ENCODE peak calls at places on chromosomes 7 and 10, in seven cellular contexts. One of them, this sample, is unnamed.

GRCh38 chr7:51303142-51303525 is 13.5 kb downstream of the COBL start:
- DNase-seq in SW480: no peak
- DNase-seq in iPS DF 6.9: no peak
- DNase-seq in activated effector memory CD4-positive, alpha-beta T cell treated with anti-CD3 and anti-CD28 coated beads, Interleukin-2, amount 50 U/mL, for 16 hours: no peak
- DNase-seq in activated CD8-positive, alpha-beta memory T cell treated with anti-CD3 and anti-CD28 coated beads, Interleukin-2, amount 50 U/mL, for 4 hours: no peak
- DNase-seq in cardiac fibroblast: no peak
- DNase-seq in left colon: no peak
- DNase-seq in this sample: peak; percentile 64

GRCh38 chr10:111158601-111159000 is 81.8 kb downstream of the ADRA2A start:
- DNase-seq in left colon: no peak
- DNase-seq in cardiac fibroblast: no peak
- DNase-seq in activated CD8-positive, alpha-beta memory T cell treated with anti-CD3 and anti-CD28 coated beads, Interleukin-2, amount 50 U/mL, for 4 hours: no peak
- DNase-seq in activated effector memory CD4-positive, alpha-beta T cell treated with anti-CD3 and anti-CD28 coated beads, Interleukin-2, amount 50 U/mL, for 16 hours: no peak
- DNase-seq in iPS DF 6.9: no peak
- DNase-seq in SW480: no peak
- DNase-seq in this sample: no peak

GRCh38 chr7:17415955-17416354 is 117.5 kb downstream of the AHR start:
- DNase-seq in activated effector memory CD4-positive, alpha-beta T cell treated with anti-CD3 and anti-CD28 coated beads, Interleukin-2, amount 50 U/mL, for 16 hours: no peak
- DNase-seq in left colon: no peak
- DNase-seq in iPS DF 6.9: no peak
- DNase-seq in SW480: no peak
- DNase-seq in activated CD8-positive, alpha-beta memory T cell treated with anti-CD3 and anti-CD28 coated beads, Interleukin-2, amount 50 U/mL, for 4 hours: no peak
- DNase-seq in cardiac fibroblast: no peak
- DNase-seq in this sample: no peak

GRCh38 chr7:51009716-51010496 is 227.2 kb upstream of the GRB10 start:
- DNase-seq in activated effector memory CD4-positive, alpha-beta T cell treated with anti-CD3 and anti-CD28 coated beads, Interleukin-2, amount 50 U/mL, for 16 hours: no peak
- DNase-seq in activated CD8-positive, alpha-beta memory T cell treated with anti-CD3 and anti-CD28 coated beads, Interleukin-2, amount 50 U/mL, for 4 hours: no peak
- DNase-seq in left colon: no peak
- DNase-seq in SW480: no peak
- DNase-seq in iPS DF 6.9: no peak
- DNase-seq in cardiac fibroblast: peak; percentile 73
- DNase-seq in this sample: no peak

GRCh38 chr10:62587011-62587410 is 212.8 kb downstream of the ZNF365 start:
- DNase-seq in SW480: no peak
- DNase-seq in cardiac fibroblast: no peak
- DNase-seq in activated effector memory CD4-positive, alpha-beta T cell treated with anti-CD3 and anti-CD28 coated beads, Interleukin-2, amount 50 U/mL, for 16 hours: no peak
- DNase-seq in activated CD8-positive, alpha-beta memory T cell treated with anti-CD3 and anti-CD28 coated beads, Interleukin-2, amount 50 U/mL, for 4 hours: no peak
- DNase-seq in iPS DF 6.9: no peak
- DNase-seq in left colon: no peak
- DNase-seq in this sample: no peak

GRCh38 chr10:29328988-29329387 is 40.1 kb downstream of the LYZL1 start:
- DNase-seq in cardiac fibroblast: no peak
- DNase-seq in activated CD8-positive, alpha-beta memory T cell treated with anti-CD3 and anti-CD28 coated beads, Interleukin-2, amount 50 U/mL, for 4 hours: no peak
- DNase-seq in SW480: no peak
- DNase-seq in activated effector memory CD4-positive, alpha-beta T cell treated with anti-CD3 and anti-CD28 coated beads, Interleukin-2, amount 50 U/mL, for 16 hours: no peak
- DNase-seq in iPS DF 6.9: no peak
- DNase-seq in left colon: no peak
- DNase-seq in this sample: no peak

GRCh38 chr10:113585949-113586348 is 33.1 kb downstream of the HABP2 start:
- DNase-seq in cardiac fibroblast: no peak
- DNase-seq in activated CD8-positive, alpha-beta memory T cell treated with anti-CD3 and anti-CD28 coated beads, Interleukin-2, amount 50 U/mL, for 4 hours: no peak
- DNase-seq in left colon: no peak
- DNase-seq in activated effector memory CD4-positive, alpha-beta T cell treated with anti-CD3 and anti-CD28 coated beads, Interleukin-2, amount 50 U/mL, for 16 hours: no peak
- DNase-seq in iPS DF 6.9: no peak
- DNase-seq in SW480: peak; percentile 67
- DNase-seq in this sample: no peak

GRCh38 chr10:114362831-114363355 is 41.4 kb downstream of the AFAP1L2 start:
- DNase-seq in SW480: no peak
- DNase-seq in activated effector memory CD4-positive, alpha-beta T cell treated with anti-CD3 and anti-CD28 coated beads, Interleukin-2, amount 50 U/mL, for 16 hours: no peak
- DNase-seq in iPS DF 6.9: no peak
- DNase-seq in cardiac fibroblast: no peak
- DNase-seq in left colon: no peak
- DNase-seq in activated CD8-positive, alpha-beta memory T cell treated with anti-CD3 and anti-CD28 coated beads, Interleukin-2, amount 50 U/mL, for 4 hours: no peak
- DNase-seq in this sample: no peak

GRCh38 chr10:16545126-16545736 is 23.6 kb upstream of the C1QL3 start:
- DNase-seq in left colon: no peak
- DNase-seq in SW480: peak; percentile 53
- DNase-seq in cardiac fibroblast: peak; percentile 65
- DNase-seq in activated effector memory CD4-positive, alpha-beta T cell treated with anti-CD3 and anti-CD28 coated beads, Interleukin-2, amount 50 U/mL, for 16 hours: no peak
- DNase-seq in iPS DF 6.9: no peak
- DNase-seq in activated CD8-positive, alpha-beta memory T cell treated with anti-CD3 and anti-CD28 coated beads, Interleukin-2, amount 50 U/mL, for 4 hours: no peak
- DNase-seq in this sample: peak; percentile 8

GRCh38 chr10:88754272-88754671 is 5.5 kb upstream of the LIPN start:
- DNase-seq in activated effector memory CD4-positive, alpha-beta T cell treated with anti-CD3 and anti-CD28 coated beads, Interleukin-2, amount 50 U/mL, for 16 hours: no peak
- DNase-seq in left colon: no peak
- DNase-seq in cardiac fibroblast: peak; percentile 66
- DNase-seq in activated CD8-positive, alpha-beta memory T cell treated with anti-CD3 and anti-CD28 coated beads, Interleukin-2, amount 50 U/mL, for 4 hours: no peak
- DNase-seq in iPS DF 6.9: no peak
- DNase-seq in SW480: no peak
- DNase-seq in this sample: no peak

GRCh38 chr10:116182426-116182825 is 90.6 kb downstream of the GFRA1 start:
- DNase-seq in iPS DF 6.9: no peak
- DNase-seq in left colon: no peak
- DNase-seq in activated effector memory CD4-positive, alpha-beta T cell treated with anti-CD3 and anti-CD28 coated beads, Interleukin-2, amount 50 U/mL, for 16 hours: no peak
- DNase-seq in cardiac fibroblast: no peak
- DNase-seq in activated CD8-positive, alpha-beta memory T cell treated with anti-CD3 and anti-CD28 coated beads, Interleukin-2, amount 50 U/mL, for 4 hours: no peak
- DNase-seq in SW480: no peak
- DNase-seq in this sample: no peak

GRCh38 chr7:133672866-133673265 is 420.0 kb downstream of the EXOC4 start:
- DNase-seq in left colon: no peak
- DNase-seq in iPS DF 6.9: no peak
- DNase-seq in SW480: no peak
- DNase-seq in cardiac fibroblast: no peak
- DNase-seq in activated effector memory CD4-positive, alpha-beta T cell treated with anti-CD3 and anti-CD28 coated beads, Interleukin-2, amount 50 U/mL, for 16 hours: no peak
- DNase-seq in activated CD8-positive, alpha-beta memory T cell treated with anti-CD3 and anti-CD28 coated beads, Interleukin-2, amount 50 U/mL, for 4 hours: no peak
- DNase-seq in this sample: no peak

GRCh38 chr7:43113622-43114450 is 1.4 kb downstream of the HECW1 start:
- DNase-seq in SW480: no peak
- DNase-seq in iPS DF 6.9: no peak
- DNase-seq in activated CD8-positive, alpha-beta memory T cell treated with anti-CD3 and anti-CD28 coated beads, Interleukin-2, amount 50 U/mL, for 4 hours: no peak
- DNase-seq in cardiac fibroblast: no peak
- DNase-seq in activated effector memory CD4-positive, alpha-beta T cell treated with anti-CD3 and anti-CD28 coated beads, Interleukin-2, amount 50 U/mL, for 16 hours: no peak
- DNase-seq in left colon: no peak
- DNase-seq in this sample: no peak

GRCh38 chr7:121397346-121397745 is 1.2 kb upstream of the FAM3C start:
- DNase-seq in iPS DF 6.9: no peak
- DNase-seq in activated effector memory CD4-positive, alpha-beta T cell treated with anti-CD3 and anti-CD28 coated beads, Interleukin-2, amount 50 U/mL, for 16 hours: no peak
- DNase-seq in left colon: no peak
- DNase-seq in cardiac fibroblast: no peak
- DNase-seq in SW480: peak; percentile 29
- DNase-seq in activated CD8-positive, alpha-beta memory T cell treated with anti-CD3 and anti-CD28 coated beads, Interleukin-2, amount 50 U/mL, for 4 hours: no peak
- DNase-seq in this sample: no peak

GRCh38 chr10:16519908-16520861 is 1.5 kb downstream of the C1QL3 start:
- DNase-seq in cardiac fibroblast: no peak
- DNase-seq in iPS DF 6.9: no peak
- DNase-seq in activated effector memory CD4-positive, alpha-beta T cell treated with anti-CD3 and anti-CD28 coated beads, Interleukin-2, amount 50 U/mL, for 16 hours: peak; percentile 63
- DNase-seq in left colon: no peak
- DNase-seq in SW480: no peak
- DNase-seq in activated CD8-positive, alpha-beta memory T cell treated with anti-CD3 and anti-CD28 coated beads, Interleukin-2, amount 50 U/mL, for 4 hours: no peak
- DNase-seq in this sample: no peak

GRCh38 chr7:36723951-36724664 is at the start of gene AOAH:
- DNase-seq in activated effector memory CD4-positive, alpha-beta T cell treated with anti-CD3 and anti-CD28 coated beads, Interleukin-2, amount 50 U/mL, for 16 hours: peak; percentile 83
- DNase-seq in cardiac fibroblast: no peak
- DNase-seq in activated CD8-positive, alpha-beta memory T cell treated with anti-CD3 and anti-CD28 coated beads, Interleukin-2, amount 50 U/mL, for 4 hours: peak; percentile 66
- DNase-seq in iPS DF 6.9: no peak
- DNase-seq in left colon: peak; percentile 53
- DNase-seq in SW480: no peak
- DNase-seq in this sample: no peak

GRCh38 chr7:151299940-151300665 is 41.5 kb upstream of the NUB1 start:
- DNase-seq in iPS DF 6.9: no peak
- DNase-seq in cardiac fibroblast: no peak
- DNase-seq in SW480: no peak
- DNase-seq in activated CD8-positive, alpha-beta memory T cell treated with anti-CD3 and anti-CD28 coated beads, Interleukin-2, amount 50 U/mL, for 4 hours: no peak
- DNase-seq in left colon: no peak
- DNase-seq in activated effector memory CD4-positive, alpha-beta T cell treated with anti-CD3 and anti-CD28 coated beads, Interleukin-2, amount 50 U/mL, for 16 hours: no peak
- DNase-seq in this sample: no peak

GRCh38 chr10:79323602-79324001 is 23.7 kb upstream of the PPIF start:
- DNase-seq in activated CD8-positive, alpha-beta memory T cell treated with anti-CD3 and anti-CD28 coated beads, Interleukin-2, amount 50 U/mL, for 4 hours: no peak
- DNase-seq in left colon: no peak
- DNase-seq in activated effector memory CD4-positive, alpha-beta T cell treated with anti-CD3 and anti-CD28 coated beads, Interleukin-2, amount 50 U/mL, for 16 hours: no peak
- DNase-seq in iPS DF 6.9: no peak
- DNase-seq in SW480: no peak
- DNase-seq in cardiac fibroblast: no peak
- DNase-seq in this sample: no peak

GRCh38 chr10:128631801-128632241 is 505.6 kb upstream of the MKI67 start:
- DNase-seq in iPS DF 6.9: no peak
- DNase-seq in left colon: no peak
- DNase-seq in SW480: no peak
- DNase-seq in activated CD8-positive, alpha-beta memory T cell treated with anti-CD3 and anti-CD28 coated beads, Interleukin-2, amount 50 U/mL, for 4 hours: no peak
- DNase-seq in cardiac fibroblast: peak; percentile 10
- DNase-seq in activated effector memory CD4-positive, alpha-beta T cell treated with anti-CD3 and anti-CD28 coated beads, Interleukin-2, amount 50 U/mL, for 16 hours: no peak
- DNase-seq in this sample: no peak

GRCh38 chr7:2120251-2120660 is 112.5 kb downstream of the MAD1L1 start:
- DNase-seq in cardiac fibroblast: no peak
- DNase-seq in iPS DF 6.9: no peak
- DNase-seq in SW480: no peak
- DNase-seq in left colon: no peak
- DNase-seq in activated CD8-positive, alpha-beta memory T cell treated with anti-CD3 and anti-CD28 coated beads, Interleukin-2, amount 50 U/mL, for 4 hours: peak; percentile 57
- DNase-seq in activated effector memory CD4-positive, alpha-beta T cell treated with anti-CD3 and anti-CD28 coated beads, Interleukin-2, amount 50 U/mL, for 16 hours: peak; percentile 68
- DNase-seq in this sample: no peak

GRCh38 chr10:7933262-7933661 is 115.0 kb downstream of the TAF3 start:
- DNase-seq in cardiac fibroblast: no peak
- DNase-seq in activated effector memory CD4-positive, alpha-beta T cell treated with anti-CD3 and anti-CD28 coated beads, Interleukin-2, amount 50 U/mL, for 16 hours: no peak
- DNase-seq in SW480: no peak
- DNase-seq in activated CD8-positive, alpha-beta memory T cell treated with anti-CD3 and anti-CD28 coated beads, Interleukin-2, amount 50 U/mL, for 4 hours: no peak
- DNase-seq in left colon: no peak
- DNase-seq in iPS DF 6.9: no peak
- DNase-seq in this sample: no peak

GRCh38 chr10:117965984-117966383 is 80.8 kb downstream of the RAB11FIP2 start:
- DNase-seq in iPS DF 6.9: no peak
- DNase-seq in left colon: no peak
- DNase-seq in activated effector memory CD4-positive, alpha-beta T cell treated with anti-CD3 and anti-CD28 coated beads, Interleukin-2, amount 50 U/mL, for 16 hours: no peak
- DNase-seq in activated CD8-positive, alpha-beta memory T cell treated with anti-CD3 and anti-CD28 coated beads, Interleukin-2, amount 50 U/mL, for 4 hours: no peak
- DNase-seq in SW480: no peak
- DNase-seq in cardiac fibroblast: no peak
- DNase-seq in this sample: no peak

GRCh38 chr10:56370217-56371113 is 9.4 kb upstream of the ZWINT start:
- DNase-seq in activated CD8-positive, alpha-beta memory T cell treated with anti-CD3 and anti-CD28 coated beads, Interleukin-2, amount 50 U/mL, for 4 hours: no peak
- DNase-seq in activated effector memory CD4-positive, alpha-beta T cell treated with anti-CD3 and anti-CD28 coated beads, Interleukin-2, amount 50 U/mL, for 16 hours: no peak
- DNase-seq in left colon: no peak
- DNase-seq in SW480: no peak
- DNase-seq in cardiac fibroblast: peak; percentile 24
- DNase-seq in iPS DF 6.9: no peak
- DNase-seq in this sample: no peak

GRCh38 chr7:156064921-156065386 is 252.7 kb upstream of the SHH start:
- DNase-seq in iPS DF 6.9: no peak
- DNase-seq in left colon: no peak
- DNase-seq in cardiac fibroblast: peak; percentile 5
- DNase-seq in activated effector memory CD4-positive, alpha-beta T cell treated with anti-CD3 and anti-CD28 coated beads, Interleukin-2, amount 50 U/mL, for 16 hours: no peak
- DNase-seq in activated CD8-positive, alpha-beta memory T cell treated with anti-CD3 and anti-CD28 coated beads, Interleukin-2, amount 50 U/mL, for 4 hours: no peak
- DNase-seq in SW480: peak; percentile 94
- DNase-seq in this sample: no peak

GRCh38 chr7:75924251-75924650 is 9.3 kb downstream of the POR start:
- DNase-seq in cardiac fibroblast: no peak
- DNase-seq in activated CD8-positive, alpha-beta memory T cell treated with anti-CD3 and anti-CD28 coated beads, Interleukin-2, amount 50 U/mL, for 4 hours: no peak
- DNase-seq in SW480: no peak
- DNase-seq in activated effector memory CD4-positive, alpha-beta T cell treated with anti-CD3 and anti-CD28 coated beads, Interleukin-2, amount 50 U/mL, for 16 hours: no peak
- DNase-seq in iPS DF 6.9: no peak
- DNase-seq in left colon: no peak
- DNase-seq in this sample: no peak

GRCh38 chr7:19853261-19853832 is 79.9 kb upstream of the TMEM196 start:
- DNase-seq in activated CD8-positive, alpha-beta memory T cell treated with anti-CD3 and anti-CD28 coated beads, Interleukin-2, amount 50 U/mL, for 4 hours: no peak
- DNase-seq in cardiac fibroblast: no peak
- DNase-seq in iPS DF 6.9: no peak
- DNase-seq in SW480: no peak
- DNase-seq in left colon: no peak
- DNase-seq in activated effector memory CD4-positive, alpha-beta T cell treated with anti-CD3 and anti-CD28 coated beads, Interleukin-2, amount 50 U/mL, for 16 hours: no peak
- DNase-seq in this sample: no peak

GRCh38 chr10:125174360-125174759 is 14.0 kb upstream of the CTBP2 start:
- DNase-seq in activated effector memory CD4-positive, alpha-beta T cell treated with anti-CD3 and anti-CD28 coated beads, Interleukin-2, amount 50 U/mL, for 16 hours: no peak
- DNase-seq in iPS DF 6.9: no peak
- DNase-seq in activated CD8-positive, alpha-beta memory T cell treated with anti-CD3 and anti-CD28 coated beads, Interleukin-2, amount 50 U/mL, for 4 hours: no peak
- DNase-seq in cardiac fibroblast: no peak
- DNase-seq in left colon: no peak
- DNase-seq in SW480: no peak
- DNase-seq in this sample: no peak

This sample was measured in Calu3.